ENCODE peak calls at places on chromosome 1, in nine cellular contexts. I is progenitor cell of endocrine pancreas, P is ovary, W is endothelial cell, L is lower lobe of right lung, J is left ventricle myocardium inferior, R is Calu3, Q is kidney, M is fibroblast of lung. N is an unnamed sample.

GRCh38 chr1:106889504-106890027 is 166.9 kb upstream of the PRMT6 start:
- DNase-seq in I (no peak), P (no peak), W (no peak), L (no peak), J (no peak), R (no peak), Q (no peak), M (no peak), N (no peak)

GRCh38 chr1:15684468-15685283 is 556 bp downstream of the PLEKHM2 start:
- DNase-seq in I (peak; percentile 37), P (peak; percentile 67), W (peak; percentile 56), L (peak; percentile 72), J (peak; percentile 42), R (peak; percentile 29), Q (peak; percentile 84), M (peak; percentile 22), N (no peak)

GRCh38 chr1:212606734-212607205 is 1.8 kb upstream of the ATF3 start:
- DNase-seq in I (peak; percentile 34), P (peak; percentile 58), W (peak; percentile 12), L (peak; percentile 91), J (peak; percentile 31), R (peak; percentile 58), Q (peak; percentile 91), M (no peak), N (no peak)

GRCh38 chr1:206892351-206892984 is 4.8 kb upstream of the IL24 start:
- DNase-seq in I (no peak), P (no peak), W (no peak), L (no peak), J (no peak), R (no peak), Q (no peak), M (peak; percentile 89), N (no peak)

GRCh38 chr1:235045921-235046601 is 82.6 kb downstream of the TOMM20 start:
- DNase-seq in I (no peak), P (no peak), W (no peak), L (peak; percentile 20), J (no peak), R (no peak), Q (peak; percentile 43), M (no peak), N (no peak)

GRCh38 chr1:32372149-32372756 is 9.9 kb downstream of the TSSK3 start:
- DNase-seq in I (no peak), P (no peak), W (no peak), L (no peak), J (no peak), R (no peak), Q (no peak), M (no peak), N (no peak)

GRCh38 chr1:201999625-202000238 is 10.7 kb upstream of the ELF3 start:
- DNase-seq in I (peak; percentile 12), P (no peak), W (no peak), L (no peak), J (no peak), R (peak; percentile 65), Q (no peak), M (peak; percentile 52), N (no peak)

GRCh38 chr1:147264158-147264768 is 21.8 kb downstream of the CHD1L start:
- DNase-seq in I (no peak), P (no peak), W (no peak), L (no peak), J (no peak), R (no peak), Q (no peak), M (peak; percentile 70), N (no peak)

GRCh38 chr1:40923511-40924020 is 55.9 kb upstream of the CTPS1 start:
- DNase-seq in I (no peak), P (no peak), W (no peak), L (no peak), J (no peak), R (no peak), Q (no peak), M (no peak), N (no peak)

DNA sequence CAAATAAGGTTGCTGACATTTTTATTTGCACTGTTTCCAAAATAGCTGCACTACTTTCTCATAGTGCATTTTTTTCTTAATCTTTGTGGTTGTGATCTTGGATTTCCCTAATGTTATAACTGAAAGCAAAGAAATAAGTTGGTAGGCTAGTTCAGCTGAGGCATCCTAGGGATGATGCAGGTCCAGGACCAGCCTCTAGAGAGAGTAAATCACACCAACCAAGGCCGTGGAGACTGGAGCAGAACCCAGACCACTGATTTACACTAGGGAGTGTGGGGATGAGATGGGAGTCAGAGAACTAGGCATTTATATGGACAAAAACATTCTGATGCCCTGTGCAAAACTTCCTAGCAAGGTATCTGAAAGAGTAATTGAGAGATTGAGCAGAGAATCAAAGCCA is 104.5 kb downstream of the URB2 start:
- DNase-seq in I (no peak), P (no peak), W (no peak), L (no peak), J (no peak), R (no peak), Q (no peak), M (no peak), N (no peak)
- TF ChIP-seq CTCF in I (no peak), P (no peak), W (no peak), L (no peak), J (no peak), R (no peak), Q (no peak), M (no peak), N (no peak)

GRCh38 chr1:232630894-232631195 is 912 bp upstream of the SIPA1L2 start:
- DNase-seq in I (no peak), P (no peak), W (no peak), L (no peak), J (no peak), R (no peak), Q (no peak), M (no peak), N (no peak)
- TF ChIP-seq CTCF in I (no peak), P (no peak), W (peak; percentile 4), L (no peak), J (no peak), R (no peak), Q (no peak), M (no peak), N (no peak)

GRCh38 chr1:181496759-181497158 is 13.4 kb downstream of the CACNA1E start:
- DNase-seq in I (no peak), P (no peak), W (no peak), L (no peak), J (no peak), R (no peak), Q (no peak), M (no peak), N (no peak)

GRCh38 chr1:181493885-181494284 is 10.6 kb downstream of the CACNA1E start:
- DNase-seq in I (no peak), P (no peak), W (no peak), L (no peak), J (no peak), R (no peak), Q (no peak), M (no peak), N (no peak)

GRCh38 chr1:181501612-181502011 is 18.3 kb downstream of the CACNA1E start:
- DNase-seq in I (no peak), P (no peak), W (no peak), L (no peak), J (no peak), R (no peak), Q (no peak), M (no peak), N (no peak)

GRCh38 chr1:181499825-181500224 is 16.5 kb downstream of the CACNA1E start:
- DNase-seq in I (no peak), P (no peak), W (no peak), L (no peak), J (no peak), R (no peak), Q (no peak), M (no peak), N (no peak)

DNA sequence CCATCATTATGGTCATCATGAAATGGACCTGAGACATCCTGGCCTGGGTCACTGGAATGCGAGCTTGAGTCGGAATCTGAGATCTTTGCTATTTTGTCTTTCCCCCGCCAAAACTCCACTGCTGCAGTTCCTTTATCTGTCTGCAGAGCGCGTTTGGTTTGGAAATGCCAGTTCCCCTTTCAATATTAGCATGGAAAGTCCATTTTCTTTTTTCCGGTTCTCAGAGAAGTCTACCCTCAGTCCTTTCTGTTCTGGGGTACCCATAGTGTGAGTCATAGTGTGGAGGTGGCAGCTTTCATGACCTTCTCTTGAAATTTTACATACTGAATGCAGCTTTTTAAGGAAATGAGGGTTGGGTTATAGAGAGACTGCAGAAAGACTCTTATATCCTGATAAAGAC is 14.6 kb downstream of the CACNA1E start:
- DNase-seq in I (no peak), P (no peak), W (no peak), L (no peak), J (no peak), R (no peak), Q (no peak), M (no peak), N (no peak)
- TF ChIP-seq CTCF in I (no peak), P (no peak), W (no peak), L (no peak), J (no peak), R (no peak), Q (no peak), M (no peak), N (no peak)

GRCh38 chr1:21605964-21606705 is 63.0 kb downstream of the RAP1GAP start:
- DNase-seq in I (no peak), P (no peak), W (no peak), L (no peak), J (no peak), R (no peak), Q (no peak), M (no peak), N (no peak)

GRCh38 chr1:21603177-21604138 is 65.7 kb downstream of the RAP1GAP start:
- DNase-seq in I (no peak), P (no peak), W (no peak), L (no peak), J (no peak), R (no peak), Q (no peak), M (no peak), N (no peak)

GRCh38 chr1:21604208-21604957 is 64.8 kb downstream of the RAP1GAP start:
- DNase-seq in I (no peak), P (no peak), W (no peak), L (no peak), J (no peak), R (no peak), Q (no peak), M (no peak), N (no peak)

GRCh38 chr1:21607549-21608529 is 61.3 kb downstream of the RAP1GAP start:
- DNase-seq in I (peak; percentile 67), P (peak; percentile 66), W (peak; percentile 87), L (peak; percentile 91), J (peak; percentile 61), R (peak; percentile 28), Q (peak; percentile 94), M (peak; percentile 61), N (no peak)

DNA sequence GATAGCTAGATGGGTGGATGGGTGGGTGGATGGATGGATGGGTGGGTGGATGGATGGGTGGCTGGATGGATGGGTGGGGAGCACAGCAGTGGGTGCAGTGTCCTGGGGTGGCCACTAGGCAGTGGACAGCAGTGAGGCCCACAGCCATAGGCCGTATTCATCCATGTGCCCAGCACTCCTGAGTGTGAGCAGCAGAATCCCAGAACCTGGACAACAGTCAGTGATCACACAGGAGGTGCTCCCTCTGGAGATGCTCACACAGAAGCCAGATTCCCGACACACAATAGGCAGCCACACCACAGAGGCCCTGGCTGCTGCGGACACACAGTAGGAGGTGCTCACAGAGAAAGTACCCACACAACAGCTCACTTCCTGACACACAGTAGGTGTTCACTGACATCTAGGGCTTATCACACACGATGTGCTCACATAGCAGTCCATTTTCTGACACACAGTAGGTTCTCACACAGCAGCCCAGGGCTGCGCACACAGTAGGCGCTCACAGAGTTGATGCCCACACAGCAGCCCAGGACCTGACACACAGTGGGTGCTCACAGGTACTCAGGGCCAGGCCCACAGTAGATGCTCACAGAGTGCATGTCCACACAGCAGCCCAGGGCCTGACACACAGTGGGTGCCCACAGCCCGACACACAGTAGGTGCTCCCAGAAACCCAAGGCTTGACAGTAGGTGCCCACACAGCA is 64.0 kb downstream of the RAP1GAP start:
- DNase-seq in I (no peak), P (no peak), W (no peak), L (no peak), J (no peak), R (no peak), Q (no peak), M (no peak), N (no peak)
- TF ChIP-seq CTCF in I (no peak), P (no peak), W (no peak), L (no peak), J (no peak), R (no peak), Q (no peak), M (no peak), N (no peak)